ENCODE peak calls at places on chromosomes 4 and X, in five cellular contexts. One of them, this sample, is unnamed.

GRCh38 chr4:53050361-53050774 is 188.3 kb downstream of the RASL11B start:
- DNase-seq in HepG2: no peak
- DNase-seq in HCT116: no peak
- DNase-seq in GM12878: no peak
- DNase-seq in K562: no peak
- DNase-seq in this sample: no peak

GRCh38 chrX:149871940-149872339 is 9.0 kb upstream of the MAGEA8 start:
- DNase-seq in HepG2: peak
- DNase-seq in HCT116: peak
- DNase-seq in GM12878: peak
- DNase-seq in K562: peak
- DNase-seq in this sample: peak

GRCh38 chr4:74793757-74794340 is 474 bp downstream of the BTC start:
- DNase-seq in HepG2: peak
- DNase-seq in HCT116: no peak
- DNase-seq in GM12878: no peak
- DNase-seq in K562: no peak
- DNase-seq in this sample: peak

GRCh38 chr4:10460313-10461047 is 3.3 kb upstream of the ZNF518B start:
- DNase-seq in HepG2: no peak
- DNase-seq in HCT116: no peak
- DNase-seq in GM12878: no peak
- DNase-seq in K562: peak
- DNase-seq in this sample: no peak

GRCh38 chrX:110871839-110872238 is 76.2 kb upstream of the CHRDL1 start:
- DNase-seq in HepG2: no peak
- DNase-seq in HCT116: no peak
- DNase-seq in GM12878: no peak
- DNase-seq in K562: no peak
- DNase-seq in this sample: no peak

GRCh38 chrX:154370300-154370881 is 4.0 kb downstream of the FLNA start:
- DNase-seq in HepG2: no peak
- DNase-seq in HCT116: no peak
- DNase-seq in GM12878: no peak
- DNase-seq in K562: peak
- DNase-seq in this sample: no peak

GRCh38 chr4:1996866-1997611 is 11.7 kb downstream of the NELFA start:
- DNase-seq in HepG2: no peak
- DNase-seq in HCT116: no peak
- DNase-seq in GM12878: no peak
- DNase-seq in K562: no peak
- DNase-seq in this sample: no peak

GRCh38 chr4:99563310-99564186 is at the start of gene TRMT10A:
- DNase-seq in HepG2: peak
- DNase-seq in HCT116: peak
- DNase-seq in GM12878: peak
- DNase-seq in K562: peak
- DNase-seq in this sample: peak

GRCh38 chrX:112941209-112941788 is 100.7 kb upstream of the AMOT start:
- DNase-seq in HepG2: no peak
- DNase-seq in HCT116: no peak
- DNase-seq in GM12878: peak
- DNase-seq in K562: no peak
- DNase-seq in this sample: no peak

GRCh38 chrX:150692837-150693781 is at the start of gene MTMR1:
- DNase-seq in HepG2: no peak
- DNase-seq in HCT116: no peak
- DNase-seq in GM12878: no peak
- DNase-seq in K562: peak
- DNase-seq in this sample: no peak

GRCh38 chr4:26573389-26573794 is 10.5 kb upstream of the TBC1D19 start:
- DNase-seq in HepG2: no peak
- DNase-seq in HCT116: no peak
- DNase-seq in GM12878: no peak
- DNase-seq in K562: no peak
- DNase-seq in this sample: no peak

GRCh38 chr4:104395219-104395618 is 99.5 kb downstream of the CXXC4 start:
- DNase-seq in HepG2: no peak
- DNase-seq in HCT116: no peak
- DNase-seq in GM12878: no peak
- DNase-seq in K562: no peak
- DNase-seq in this sample: no peak

GRCh38 chrX:153926863-153927685 is 1.0 kb upstream of the ARHGAP4 start:
- DNase-seq in HepG2: peak
- DNase-seq in HCT116: no peak
- DNase-seq in GM12878: peak
- DNase-seq in K562: peak
- DNase-seq in this sample: no peak

GRCh38 chrX:47854474-47854873 is 17.8 kb downstream of the ZNF81 start:
- DNase-seq in HepG2: no peak
- DNase-seq in HCT116: no peak
- DNase-seq in GM12878: no peak
- DNase-seq in K562: no peak
- DNase-seq in this sample: no peak

GRCh38 chr4:175884048-175884447 is 72.0 kb upstream of the GPM6A start:
- DNase-seq in HepG2: no peak
- DNase-seq in HCT116: no peak
- DNase-seq in GM12878: no peak
- DNase-seq in K562: no peak
- DNase-seq in this sample: no peak

GRCh38 chrX:45295587-45295986 is 94.9 kb upstream of the DIPK2B start:
- DNase-seq in HepG2: peak
- DNase-seq in HCT116: peak
- DNase-seq in GM12878: no peak
- DNase-seq in K562: no peak
- DNase-seq in this sample: no peak

GRCh38 chr4:39731908-39732307 is 34.0 kb downstream of the UBE2K start:
- DNase-seq in HepG2: no peak
- DNase-seq in HCT116: no peak
- DNase-seq in GM12878: no peak
- DNase-seq in K562: no peak
- DNase-seq in this sample: no peak

GRCh38 chr4:39729557-39729956 is 31.6 kb downstream of the UBE2K start:
- DNase-seq in HepG2: no peak
- DNase-seq in HCT116: no peak
- DNase-seq in GM12878: no peak
- DNase-seq in K562: no peak
- DNase-seq in this sample: no peak

GRCh38 chr4:39732728-39733127 is 34.8 kb downstream of the UBE2K start:
- DNase-seq in HepG2: no peak
- DNase-seq in HCT116: no peak
- DNase-seq in GM12878: no peak
- DNase-seq in K562: no peak
- DNase-seq in this sample: peak

DNA sequence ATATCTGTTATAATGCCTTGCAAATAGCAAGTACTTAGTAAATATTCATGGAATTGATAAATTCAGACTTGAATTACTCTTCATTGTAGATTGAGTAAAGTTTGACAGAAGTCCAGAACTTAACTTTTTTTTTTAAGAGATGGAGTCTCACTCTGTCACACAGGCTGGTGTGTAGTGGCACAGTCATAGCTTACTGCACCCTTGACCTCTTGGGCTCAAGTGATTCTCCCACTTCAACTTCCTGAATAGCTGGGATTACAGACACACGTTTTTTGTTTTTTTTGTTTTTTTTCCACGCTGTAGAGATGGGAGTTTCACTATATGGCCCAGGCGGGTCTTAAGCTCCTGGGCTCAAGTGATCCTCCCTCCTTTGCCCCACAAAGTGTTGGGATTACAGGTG is 32.1 kb downstream of the UBE2K start:
- DNase-seq in HepG2: peak
- DNase-seq in HCT116: no peak
- DNase-seq in GM12878: no peak
- DNase-seq in K562: no peak
- DNase-seq in this sample: no peak
- TF ChIP-seq SRF in HepG2: no peak
- TF ChIP-seq SRF in HCT116: no peak
- TF ChIP-seq SRF in GM12878: no peak
- TF ChIP-seq SRF in K562: no peak
- TF ChIP-seq SRF in this sample: no peak

GRCh38 chrX:132612990-132613564 is 124.2 kb upstream of the MBNL3 start:
- DNase-seq in HepG2: no peak
- DNase-seq in HCT116: peak
- DNase-seq in GM12878: no peak
- DNase-seq in K562: peak
- DNase-seq in this sample: peak

GRCh38 chrX:132618810-132619209 is 130.0 kb upstream of the MBNL3 start:
- DNase-seq in HepG2: peak
- DNase-seq in HCT116: no peak
- DNase-seq in GM12878: no peak
- DNase-seq in K562: no peak
- DNase-seq in this sample: no peak

GRCh38 chrX:132613801-132614200 is 125.0 kb upstream of the MBNL3 start:
- DNase-seq in HepG2: peak
- DNase-seq in HCT116: no peak
- DNase-seq in GM12878: no peak
- DNase-seq in K562: no peak
- DNase-seq in this sample: no peak

GRCh38 chrX:132614297-132614696 is 125.5 kb upstream of the MBNL3 start:
- DNase-seq in HepG2: peak
- DNase-seq in HCT116: no peak
- DNase-seq in GM12878: no peak
- DNase-seq in K562: no peak
- DNase-seq in this sample: no peak

DNA sequence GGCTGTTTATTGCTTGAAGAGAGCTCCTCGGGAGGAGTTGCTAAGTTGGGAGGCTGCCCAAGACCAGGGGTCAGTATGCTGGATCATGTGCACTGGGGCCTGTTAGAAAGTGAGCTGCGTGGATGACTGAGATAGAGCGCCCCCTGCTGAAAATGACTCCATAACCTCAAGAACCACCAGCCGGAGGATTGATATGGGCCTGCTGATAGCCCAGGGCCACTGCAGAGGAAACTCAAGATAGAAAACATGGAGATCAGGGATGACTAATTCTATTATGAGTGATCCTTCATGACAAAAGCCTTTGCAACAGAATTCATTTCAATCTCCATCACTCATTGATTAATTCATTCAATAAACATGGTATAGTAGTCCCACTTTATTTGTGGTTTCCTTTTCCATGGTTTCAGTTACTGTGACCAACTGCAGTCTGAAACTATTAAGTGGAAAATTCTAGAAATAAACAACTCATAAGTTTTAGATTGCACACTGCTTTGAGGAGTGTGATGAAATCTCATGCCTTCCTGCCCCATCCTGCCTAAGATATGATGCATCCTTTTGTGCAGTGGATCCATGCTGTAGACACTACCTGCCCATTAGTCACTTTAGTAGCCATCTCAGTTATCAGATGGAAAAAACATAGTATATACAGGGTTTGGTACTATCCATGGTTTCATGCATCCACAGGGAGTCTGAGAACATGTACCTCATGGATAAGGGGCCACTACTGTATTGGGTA is 126.7 kb upstream of the MBNL3 start:
- DNase-seq in HepG2: peak
- DNase-seq in HCT116: peak
- DNase-seq in GM12878: no peak
- DNase-seq in K562: peak
- DNase-seq in this sample: peak
- TF ChIP-seq SRF in HepG2: no peak
- TF ChIP-seq SRF in HCT116: no peak
- TF ChIP-seq SRF in GM12878: no peak
- TF ChIP-seq SRF in K562: no peak
- TF ChIP-seq SRF in this sample: no peak

DNA sequence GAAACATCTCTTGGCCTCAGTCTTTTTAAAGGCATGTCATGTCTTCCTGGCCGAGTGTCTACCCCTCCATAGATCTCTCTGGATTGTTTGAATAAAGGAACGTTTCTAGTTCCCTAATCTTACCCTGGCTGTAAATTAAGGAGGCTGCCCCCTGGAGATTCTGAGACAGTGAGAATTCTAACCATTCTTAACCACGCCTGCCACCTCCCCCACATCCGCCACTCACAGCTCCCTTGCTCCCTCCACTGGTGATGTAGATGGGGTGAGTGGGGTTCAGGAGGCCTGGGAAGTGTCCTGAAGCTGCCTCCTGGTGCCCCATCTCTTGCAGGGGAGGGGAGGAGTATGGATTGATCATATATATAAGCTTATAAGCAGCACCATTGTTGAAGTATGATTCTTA is 48.0 kb upstream of the TRIM2 start:
- DNase-seq in HepG2: no peak
- DNase-seq in HCT116: no peak
- DNase-seq in GM12878: no peak
- DNase-seq in K562: peak
- DNase-seq in this sample: no peak
- TF ChIP-seq SRF in HepG2: no peak
- TF ChIP-seq SRF in HCT116: peak
- TF ChIP-seq SRF in GM12878: no peak
- TF ChIP-seq SRF in K562: no peak
- TF ChIP-seq SRF in this sample: no peak

DNA sequence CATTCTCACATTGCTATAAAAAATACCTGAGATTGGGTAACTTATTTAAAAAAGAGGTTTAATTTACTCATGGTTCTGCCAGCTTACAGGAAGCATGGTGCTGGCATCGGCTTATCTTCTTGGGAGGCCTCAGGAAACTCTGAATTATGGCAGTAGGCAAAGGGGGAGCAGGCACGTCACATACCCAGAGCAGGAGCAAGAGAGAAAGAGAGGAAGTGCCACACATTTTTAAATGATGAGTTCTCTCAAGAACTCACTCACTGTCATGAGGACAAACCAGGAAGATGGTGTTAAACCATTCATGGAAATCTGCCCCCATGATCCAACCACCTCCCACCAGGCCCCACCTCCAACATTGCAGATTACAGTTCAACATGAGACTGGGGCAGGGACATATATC is 10.0 kb upstream of the AFF1 start:
- DNase-seq in HepG2: peak
- DNase-seq in HCT116: no peak
- DNase-seq in GM12878: no peak
- DNase-seq in K562: no peak
- DNase-seq in this sample: no peak
- TF ChIP-seq SRF in HepG2: no peak
- TF ChIP-seq SRF in HCT116: no peak
- TF ChIP-seq SRF in GM12878: no peak
- TF ChIP-seq SRF in K562: no peak
- TF ChIP-seq SRF in this sample: no peak

DNA sequence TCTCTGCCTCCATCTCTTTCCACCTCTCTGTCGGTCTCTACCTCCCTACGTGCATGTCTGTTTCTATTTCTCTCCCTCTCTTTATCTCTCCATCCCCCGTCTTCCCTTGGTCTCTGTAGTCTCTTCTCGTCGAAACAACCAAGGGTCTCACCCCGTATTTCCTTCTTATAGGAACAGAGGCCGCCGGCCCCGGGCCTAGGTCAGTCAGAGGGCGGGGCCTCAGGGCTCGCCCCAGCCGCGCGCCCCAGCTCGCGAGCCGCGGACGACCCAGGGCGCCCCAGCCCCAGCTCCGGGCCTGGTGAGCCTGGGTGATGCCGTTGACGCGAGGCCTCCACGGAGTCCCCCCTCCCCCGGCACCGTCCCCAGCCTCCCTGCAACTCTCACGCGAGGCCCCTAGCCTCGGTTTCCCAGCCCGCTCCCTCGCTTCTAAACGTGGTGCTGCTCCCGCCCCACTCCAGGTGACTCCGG is 6.6 kb downstream of the TIMM17B start:
- DNase-seq in HepG2: no peak
- DNase-seq in HCT116: no peak
- DNase-seq in GM12878: no peak
- DNase-seq in K562: peak
- DNase-seq in this sample: no peak
- TF ChIP-seq SRF in HepG2: no peak
- TF ChIP-seq SRF in HCT116: no peak
- TF ChIP-seq SRF in GM12878: no peak
- TF ChIP-seq SRF in K562: no peak
- TF ChIP-seq SRF in this sample: no peak

This sample was measured in H1.